ENCODE peak calls at places on chromosomes 13 and 19, in eight cellular contexts. O, H, S, T, K, J, Z and F are unnamed samples.

GRCh38 chr19:33134571-33135041 is 2.7 kb downstream of the WDR88 start:
- DNase-seq in O (peak), H (no peak), S (no peak), T (peak), K (no peak), J (no peak), Z (no peak), F (peak)

GRCh38 chr13:95002968-95003813 is 290.8 kb upstream of the SOX21 start:
- DNase-seq in O (no peak), H (no peak), S (no peak), T (peak), K (no peak), J (no peak), Z (no peak), F (no peak)

GRCh38 chr19:40542197-40542859 is 34.3 kb upstream of the SHKBP1 start:
- DNase-seq in O (no peak), H (no peak), S (no peak), T (no peak), K (no peak), J (no peak), Z (peak), F (no peak)

GRCh38 chr19:50562329-50562728 is 5.9 kb downstream of the LRRC4B start:
- DNase-seq in O (no peak), H (no peak), S (no peak), T (no peak), K (no peak), J (no peak), Z (no peak), F (no peak)

GRCh38 chr19:33390120-33390907 is 16.8 kb downstream of the CEBPG start:
- DNase-seq in O (peak), H (no peak), S (no peak), T (no peak), K (no peak), J (no peak), Z (peak), F (no peak)

GRCh38 chr13:40259899-40260298 is 406.5 kb downstream of the FOXO1 start:
- DNase-seq in O (no peak), H (no peak), S (no peak), T (no peak), K (no peak), J (no peak), Z (no peak), F (no peak)

GRCh38 chr13:74771964-74772363 is 637.8 kb upstream of the KLF12 start:
- DNase-seq in O (no peak), H (no peak), S (peak), T (no peak), K (peak), J (no peak), Z (no peak), F (no peak)

GRCh38 chr13:42821437-42821836 is 40.1 kb downstream of the FAM216B start:
- DNase-seq in O (no peak), H (no peak), S (peak), T (no peak), K (peak), J (no peak), Z (no peak), F (no peak)

GRCh38 chr13:72652681-72653080 is 74.7 kb downstream of the MZT1 start:
- DNase-seq in O (no peak), H (no peak), S (peak), T (no peak), K (no peak), J (no peak), Z (no peak), F (no peak)

GRCh38 chr19:8595651-8596050 is 14.9 kb downstream of the ADAMTS10 start:
- DNase-seq in O (no peak), H (no peak), S (no peak), T (no peak), K (no peak), J (no peak), Z (no peak), F (no peak)

GRCh38 chr19:9407827-9408226 is 27.5 kb downstream of the ZNF266 start:
- DNase-seq in O (no peak), H (no peak), S (no peak), T (no peak), K (no peak), J (no peak), Z (no peak), F (no peak)

GRCh38 chr19:41957838-41958366 is 1.2 kb downstream of the RABAC1 start:
- DNase-seq in O (peak), H (peak), S (peak), T (peak), K (peak), J (no peak), Z (peak), F (peak)

GRCh38 chr19:46378268-46378667 is 31.4 kb downstream of the PPP5C start:
- DNase-seq in O (no peak), H (no peak), S (no peak), T (no peak), K (peak), J (no peak), Z (no peak), F (no peak)

GRCh38 chr13:45718063-45718462 is 15.9 kb downstream of the CBY2 start:
- DNase-seq in O (peak), H (no peak), S (peak), T (peak), K (no peak), J (no peak), Z (no peak), F (peak)

GRCh38 chr19:47760632-47760999 is 15.3 kb downstream of the NOP53 start:
- DNase-seq in O (no peak), H (no peak), S (no peak), T (no peak), K (no peak), J (no peak), Z (no peak), F (no peak)

GRCh38 chr13:45267215-45267614 is 66.4 kb upstream of the KCTD4 start:
- DNase-seq in O (no peak), H (no peak), S (no peak), T (no peak), K (no peak), J (no peak), Z (no peak), F (no peak)

GRCh38 chr19:2618611-2619010 is 83.9 kb downstream of the GNG7 start:
- DNase-seq in O (no peak), H (no peak), S (peak), T (no peak), K (peak), J (no peak), Z (peak), F (no peak)

GRCh38 chr13:83752141-83752540 is 130.1 kb downstream of the SLITRK1 start:
- DNase-seq in O (no peak), H (no peak), S (peak), T (no peak), K (peak), J (no peak), Z (no peak), F (no peak)

GRCh38 chr13:97975280-97975850 is 21.9 kb downstream of the IPO5 start:
- DNase-seq in O (no peak), H (no peak), S (no peak), T (no peak), K (no peak), J (no peak), Z (no peak), F (no peak)

GRCh38 chr19:4557971-4558941 is 1.2 kb downstream of the SEMA6B start:
- DNase-seq in O (peak), H (peak), S (peak), T (peak), K (no peak), J (no peak), Z (no peak), F (peak)

GRCh38 chr19:33064117-33064777 is 441 bp downstream of the RHPN2 start:
- DNase-seq in O (peak), H (no peak), S (peak), T (peak), K (no peak), J (peak), Z (no peak), F (peak)

GRCh38 chr19:2477141-2477710 is 1.3 kb downstream of the GADD45B start:
- DNase-seq in O (no peak), H (no peak), S (peak), T (no peak), K (no peak), J (no peak), Z (peak), F (no peak)

GRCh38 chr19:41893899-41894298 is 10.9 kb downstream of the ARHGEF1 start:
- DNase-seq in O (no peak), H (no peak), S (no peak), T (no peak), K (no peak), J (no peak), Z (no peak), F (no peak)

GRCh38 chr13:28357846-28358496 is 137.0 kb downstream of the FLT1 start:
- DNase-seq in O (no peak), H (no peak), S (no peak), T (no peak), K (no peak), J (no peak), Z (no peak), F (no peak)

GRCh38 chr13:95624020-95624419 is 20.5 kb downstream of the DZIP1 start:
- DNase-seq in O (peak), H (peak), S (peak), T (peak), K (no peak), J (no peak), Z (no peak), F (peak)

GRCh38 chr19:48501446-48501960 is 10.1 kb downstream of the LMTK3 start:
- DNase-seq in O (peak), H (no peak), S (peak), T (peak), K (no peak), J (peak), Z (no peak), F (peak)

GRCh38 chr13:32811297-32811800 is 204.9 kb upstream of the KL start:
- DNase-seq in O (peak), H (no peak), S (peak), T (no peak), K (peak), J (no peak), Z (no peak), F (peak)

GRCh38 chr19:50890422-50891252 is 17.4 kb downstream of the KLK2 start:
- DNase-seq in O (no peak), H (no peak), S (peak), T (no peak), K (no peak), J (no peak), Z (no peak), F (no peak)

GRCh38 chr19:45499196-45500180 is 1.2 kb downstream of the PPM1N start:
- DNase-seq in O (peak), H (peak), S (peak), T (peak), K (no peak), J (no peak), Z (no peak), F (peak)

GRCh38 chr19:35556025-35556590 is 7.3 kb downstream of the ATP4A start:
- DNase-seq in O (no peak), H (no peak), S (no peak), T (no peak), K (no peak), J (no peak), Z (no peak), F (no peak)

GRCh38 chr19:35556846-35557538 is 6.5 kb downstream of the ATP4A start:
- DNase-seq in O (no peak), H (no peak), S (no peak), T (no peak), K (no peak), J (no peak), Z (no peak), F (no peak)

GRCh38 chr19:35553385-35554000 is 8.1 kb downstream of the TMEM147 start:
- DNase-seq in O (no peak), H (no peak), S (no peak), T (no peak), K (no peak), J (no peak), Z (no peak), F (no peak)

GRCh38 chr19:35554076-35554475 is 8.7 kb downstream of the TMEM147 start:
- DNase-seq in O (no peak), H (no peak), S (peak), T (no peak), K (no peak), J (no peak), Z (no peak), F (no peak)

GRCh38 chr19:35555301-35556005 is 8.0 kb downstream of the ATP4A start:
- DNase-seq in O (no peak), H (no peak), S (peak), T (peak), K (no peak), J (no peak), Z (no peak), F (peak)
- TF ChIP-seq CTCF in O (peak), H (peak), S (peak), T (peak), K (peak), J (peak), Z (no peak), F (no peak)

GRCh38 chr19:28327905-28328304 is 885.0 kb downstream of the UQCRFS1 start:
- DNase-seq in O (no peak), H (no peak), S (no peak), T (no peak), K (no peak), J (no peak), Z (no peak), F (no peak)

GRCh38 chr19:28329429-28329828 is 883.5 kb downstream of the UQCRFS1 start:
- DNase-seq in O (no peak), H (no peak), S (no peak), T (no peak), K (no peak), J (no peak), Z (no peak), F (no peak)

GRCh38 chr19:28319918-28320317 is 893.0 kb downstream of the UQCRFS1 start:
- DNase-seq in O (no peak), H (no peak), S (no peak), T (no peak), K (no peak), J (no peak), Z (no peak), F (no peak)

GRCh38 chr19:28319208-28319607 is 893.7 kb downstream of the UQCRFS1 start:
- DNase-seq in O (no peak), H (no peak), S (no peak), T (no peak), K (no peak), J (no peak), Z (no peak), F (no peak)

DNA sequence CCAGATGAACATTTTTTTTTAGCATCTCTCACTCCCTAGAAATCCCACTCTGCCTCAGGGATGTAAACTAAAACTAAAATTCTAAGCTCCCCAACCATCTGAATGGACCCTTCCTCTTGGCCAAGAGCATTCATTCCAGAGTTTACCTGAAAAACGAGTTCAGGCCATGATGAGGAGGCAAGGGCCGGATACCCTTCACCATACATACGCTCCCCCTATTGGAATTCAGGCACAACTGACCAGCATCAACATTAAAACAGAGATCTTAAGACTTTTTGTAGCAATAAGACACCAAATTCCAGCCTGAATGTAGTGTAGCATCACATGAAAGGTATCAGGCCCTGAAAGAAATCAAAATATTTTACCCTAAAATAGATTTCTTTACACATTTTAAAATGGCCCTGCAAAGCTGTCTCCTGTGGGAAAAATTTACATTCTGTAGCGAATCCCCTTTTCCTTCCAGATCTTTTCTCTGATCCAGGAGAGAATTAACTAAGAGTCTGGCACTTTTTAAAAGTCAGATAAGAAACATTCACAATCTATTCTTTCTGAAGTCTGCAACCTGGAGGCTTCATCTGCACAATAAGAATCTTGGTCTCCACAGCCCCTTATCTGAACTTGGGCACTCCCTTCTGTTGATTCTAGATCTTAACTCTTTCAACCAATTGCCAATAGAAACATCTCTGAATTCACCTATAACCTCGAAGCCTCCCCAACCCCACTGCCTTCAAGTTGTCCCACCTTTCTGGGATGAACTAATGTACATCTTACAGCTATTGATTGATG is 888.5 kb downstream of the UQCRFS1 start:
- DNase-seq in O (no peak), H (no peak), S (no peak), T (no peak), K (no peak), J (no peak), Z (no peak), F (no peak)
- TF ChIP-seq CTCF in O (no peak), H (peak), S (no peak), T (peak), K (no peak), J (peak), Z (no peak), F (no peak)

GRCh38 chr19:38529610-38530009 is 88.1 kb downstream of the MAP4K1 start:
- DNase-seq in O (no peak), H (no peak), S (no peak), T (no peak), K (no peak), J (no peak), Z (no peak), F (no peak)
- TF ChIP-seq CTCF in O (no peak), H (no peak), S (no peak), T (no peak), K (no peak), J (no peak), Z (no peak), F (no peak)

DNA sequence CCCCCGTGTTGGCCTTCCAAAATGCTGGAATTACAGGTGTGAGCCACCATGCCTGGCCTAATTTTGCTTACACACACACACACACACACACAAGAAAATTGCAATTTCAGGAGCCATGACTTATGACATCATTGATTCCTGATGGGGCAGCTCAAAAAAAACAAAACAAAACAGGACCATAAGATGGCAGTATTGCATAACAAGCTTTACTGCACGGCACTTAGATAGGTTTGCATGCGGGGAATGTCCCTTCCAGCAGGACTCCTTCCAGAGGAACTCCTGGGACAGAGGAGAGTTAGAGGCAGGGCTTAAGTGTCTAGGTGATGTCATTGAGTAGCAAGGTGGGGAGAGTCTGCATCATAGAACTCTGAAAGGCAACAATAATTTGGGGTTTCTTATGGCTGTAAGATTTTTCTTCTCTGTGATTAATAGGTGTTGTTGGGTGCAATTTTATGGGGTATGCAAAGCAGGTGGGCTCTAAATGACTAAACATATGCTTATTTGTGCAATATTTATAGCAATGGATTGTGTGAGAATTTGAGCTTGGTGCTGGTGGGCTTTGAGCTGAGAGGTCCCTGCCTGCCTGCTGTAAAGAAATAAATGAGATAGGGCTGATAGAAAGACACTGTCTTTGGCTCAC is 9.0 kb upstream of the ACSBG2 start:
- DNase-seq in O (peak), H (no peak), S (peak), T (peak), K (no peak), J (no peak), Z (no peak), F (peak)
- TF ChIP-seq CTCF in O (peak), H (peak), S (peak), T (peak), K (peak), J (no peak), Z (no peak), F (peak)

GRCh38 chr19:294819-295686 is 3.9 kb upstream of the PLPP2 start:
- DNase-seq in O (peak), H (peak), S (no peak), T (peak), K (no peak), J (no peak), Z (no peak), F (peak)
- TF ChIP-seq CTCF in O (peak), H (peak), S (no peak), T (peak), K (peak), J (peak), Z (peak), F (peak)

GRCh38 chr13:111038887-111039286 is 76.2 kb upstream of the ARHGEF7 start:
- DNase-seq in O (no peak), H (no peak), S (no peak), T (no peak), K (no peak), J (no peak), Z (no peak), F (no peak)
- TF ChIP-seq CTCF in O (no peak), H (no peak), S (no peak), T (no peak), K (no peak), J (no peak), Z (no peak), F (no peak)

GRCh38 chr19:52398091-52398461 is 427 bp downstream of the ZNF528 start:
- DNase-seq in O (peak), H (no peak), S (no peak), T (no peak), K (no peak), J (no peak), Z (no peak), F (peak)
- TF ChIP-seq CTCF in O (no peak), H (no peak), S (no peak), T (no peak), K (no peak), J (no peak), Z (no peak), F (no peak)

GRCh38 chr19:30132312-30133075 is 190.5 kb downstream of the URI1 start:
- DNase-seq in O (no peak), H (peak), S (no peak), T (no peak), K (no peak), J (no peak), Z (no peak), F (no peak)
- TF ChIP-seq CTCF in O (no peak), H (no peak), S (no peak), T (peak), K (no peak), J (no peak), Z (no peak), F (no peak)